ENCODE peak calls at places on chromosome 9, in eight cellular contexts. T is caudate nucleus, L is neural crest cell, W is mammary epithelial cell, A is neuronal stem cell, Z is endothelial cell, S is T-helper 22 cell, B is Caki2. K is an unnamed sample.
A peak's percentile ranks its signal among the peaks of the same experiment; 100 is the strongest.

GRCh38 chr9:129669946-129670345 is 4.5 kb downstream of the PRRX2 start:
- DNase-seq in Z (no peak), L (no peak), W (no peak), T (no peak), A (no peak), S (no peak), B (no peak), K (no peak)

GRCh38 chr9:33988219-33988890 is 60.3 kb downstream of the UBAP2 start:
- DNase-seq in L (no peak), T (no peak), W (peak; percentile 64), S (no peak), Z (no peak), A (no peak), B (no peak), K (no peak)

GRCh38 chr9:4491621-4491975 is 1.3 kb downstream of the SLC1A1 start:
- DNase-seq in Z (no peak), S (no peak), A (no peak), L (no peak), W (no peak), T (no peak), B (peak; percentile 52), K (no peak)

GRCh38 chr9:133768371-133768858 is 30.3 kb upstream of the SARDH start:
- DNase-seq in B (no peak), Z (no peak), S (no peak), T (no peak), A (no peak), L (no peak), W (no peak), K (no peak)

GRCh38 chr9:136175745-136176290 is 29.1 kb downstream of the LHX3 start:
- DNase-seq in B (no peak), Z (no peak), T (no peak), L (no peak), W (no peak), A (no peak), S (no peak), K (no peak)

GRCh38 chr9:99433555-99433954 is 211.5 kb downstream of the SEC61B start:
- DNase-seq in B (peak; percentile 16), W (peak; percentile 83), Z (no peak), A (no peak), L (no peak), S (no peak), T (no peak), K (no peak)

GRCh38 chr9:133255371-133255940 is 19.5 kb downstream of the ABO start:
- DNase-seq in Z (no peak), A (no peak), S (no peak), B (no peak), L (no peak), W (no peak), T (no peak), K (no peak)

GRCh38 chr9:85515021-85515420 is 226.7 kb downstream of the AGTPBP1 start:
- DNase-seq in L (no peak), A (no peak), T (no peak), W (peak; percentile 93), Z (no peak), S (no peak), B (no peak), K (no peak)

GRCh38 chr9:116661037-116661954 is 25.8 kb upstream of the TRIM32 start:
- DNase-seq in Z (peak; percentile 25), A (peak; percentile 48), L (peak; percentile 3), T (no peak), W (peak; percentile 67), S (no peak), B (peak; percentile 60), K (peak; percentile 29)

GRCh38 chr9:115006660-115007059 is 76.3 kb upstream of the TNFSF8 start:
- DNase-seq in W (peak; percentile 87), L (no peak), A (no peak), S (peak; percentile 24), B (no peak), Z (no peak), T (no peak), K (no peak)

GRCh38 chr9:91978739-91979414 is 28.8 kb upstream of the ROR2 start:
- DNase-seq in Z (peak; percentile 51), T (no peak), L (peak; percentile 14), S (no peak), W (peak; percentile 62), B (peak; percentile 75), A (peak; percentile 30), K (peak; percentile 38)

GRCh38 chr9:131477816-131478419 is 24.8 kb upstream of the POMT1 start:
- DNase-seq in S (no peak), W (no peak), B (no peak), T (no peak), A (no peak), L (no peak), Z (no peak), K (no peak)

GRCh38 chr9:125472926-125473701 is 211.5 kb downstream of the GAPVD1 start:
- DNase-seq in L (no peak), W (no peak), S (no peak), A (no peak), T (no peak), B (peak; percentile 40), Z (no peak), K (no peak)

K was measured in DMS 273 treated with DMSO at 0.1 percent for 48 hours.